ENCODE peak calls at places on chromosomes 16 and 17, in ten cellular contexts. S is lung, L is endothelial cell, W is cardiac muscle cell, P is WERI-Rb-1, U is neural progenitor cell, D is choroid plexus epithelial cell, Q is lower leg skin, Y is GM12864, G is MCF 10A. X is an unnamed sample.

GRCh38 chr16:880471-881171 is 80.1 kb upstream of the GNG13 start:
- DNase-seq in D (no peak), Y (no peak), S (no peak), Q (no peak), L (no peak), W (no peak), P (no peak), G (no peak), U (no peak), X (no peak)

GRCh38 chr16:17273142-17273561 is 197.6 kb downstream of the XYLT1 start:
- DNase-seq in G (peak), Y (no peak), Q (no peak), U (no peak), W (peak), D (peak), P (no peak), L (no peak), S (no peak), X (peak)

GRCh38 chr16:1102921-1103648 is 7.0 kb upstream of the C1QTNF8 start:
- DNase-seq in U (peak), S (peak), G (peak), D (peak), W (peak), Y (no peak), P (peak), Q (peak), L (peak), X (no peak)

GRCh38 chr17:48131216-48131824 is 23.8 kb downstream of the SNX11 start:
- DNase-seq in L (peak), P (peak), D (peak), S (peak), G (peak), U (peak), Q (peak), W (peak), Y (peak), X (peak)

GRCh38 chr16:88558457-88559442 is 11.5 kb upstream of the ZC3H18 start:
- DNase-seq in Q (no peak), D (peak), S (peak), P (peak), Y (no peak), L (peak), W (peak), G (peak), U (peak), X (peak)

GRCh38 chr16:86651823-86652222 is 73.5 kb downstream of the FOXL1 start:
- DNase-seq in L (no peak), U (no peak), S (no peak), D (peak), G (no peak), Y (no peak), Q (no peak), W (no peak), P (no peak), X (no peak)

GRCh38 chr16:881219-882097 is 80.9 kb upstream of the GNG13 start:
- DNase-seq in L (no peak), Y (no peak), D (no peak), U (no peak), P (no peak), W (no peak), G (no peak), S (no peak), Q (no peak), X (no peak)

GRCh38 chr17:67223924-67224323 is 21.1 kb downstream of the HELZ start:
- DNase-seq in U (no peak), W (no peak), L (no peak), Q (no peak), D (no peak), G (no peak), Y (no peak), P (peak), S (no peak), X (no peak)

GRCh38 chr17:17213775-17214174 is 7.6 kb upstream of the PLD6 start:
- DNase-seq in L (no peak), Y (no peak), U (no peak), Q (no peak), D (no peak), S (no peak), P (no peak), G (no peak), W (no peak), X (no peak)

GRCh38 chr16:12083625-12084024 is 107.1 kb downstream of the SNX29 start:
- DNase-seq in P (no peak), S (no peak), Y (no peak), U (no peak), L (no peak), W (no peak), Q (no peak), G (no peak), D (no peak), X (no peak)

GRCh38 chr16:58850019-58850626 is 116.0 kb upstream of the GOT2 start:
- DNase-seq in W (no peak), G (no peak), D (no peak), S (no peak), U (no peak), P (no peak), L (no peak), Y (no peak), Q (no peak), X (no peak)

GRCh38 chr16:65120811-65121721 is 797 bp downstream of the CDH11 start:
- DNase-seq in S (no peak), Q (no peak), L (peak), D (peak), Y (no peak), P (peak), U (peak), G (no peak), W (peak), X (no peak)

GRCh38 chr16:84175351-84176081 is 11.3 kb downstream of the TAF1C start:
- DNase-seq in P (no peak), D (peak), S (peak), U (peak), W (no peak), Y (peak), G (peak), Q (peak), L (peak), X (no peak)

GRCh38 chr17:57006040-57006439 is 28.1 kb downstream of the SCPEP1 start:
- DNase-seq in Y (no peak), D (no peak), U (no peak), Q (no peak), L (no peak), W (no peak), G (no peak), S (no peak), P (no peak), X (no peak)

GRCh38 chr16:67179421-67180080 is 4.2 kb downstream of the MATCAP1 start:
- DNase-seq in P (no peak), G (no peak), Q (no peak), S (no peak), L (no peak), U (no peak), D (no peak), W (no peak), Y (no peak), X (no peak)

GRCh38 chr16:8585942-8586341 is 4.4 kb downstream of the TMEM114 start:
- DNase-seq in Q (no peak), D (no peak), Y (no peak), U (no peak), P (no peak), S (no peak), W (no peak), L (no peak), G (no peak), X (no peak)

GRCh38 chr16:80507538-80507937 is 33.3 kb upstream of the DYNLRB2 start:
- DNase-seq in W (no peak), Q (peak), Y (no peak), D (no peak), S (no peak), G (no peak), U (no peak), P (no peak), L (no peak), X (no peak)

GRCh38 chr17:44775136-44775837 is 16.5 kb downstream of the ADAM11 start:
- DNase-seq in D (peak), L (peak), P (peak), W (peak), S (peak), Q (peak), Y (peak), G (peak), U (peak), X (peak)

GRCh38 chr17:55426851-55427586 is 5.4 kb upstream of the MMD start:
- DNase-seq in Y (no peak), G (peak), Q (no peak), S (no peak), U (no peak), W (peak), P (no peak), D (peak), L (no peak), X (no peak)

GRCh38 chr17:29257756-29258155 is 11.1 kb downstream of the CRYBA1 start:
- DNase-seq in G (peak), D (peak), W (peak), Q (no peak), L (no peak), S (no peak), P (no peak), Y (no peak), U (no peak), X (no peak)

GRCh38 chr17:183021-183420 is 1.6 kb upstream of the DOC2B start:
- DNase-seq in P (no peak), W (no peak), D (no peak), U (no peak), L (no peak), Q (no peak), S (no peak), Y (no peak), G (no peak), X (no peak)

DNA sequence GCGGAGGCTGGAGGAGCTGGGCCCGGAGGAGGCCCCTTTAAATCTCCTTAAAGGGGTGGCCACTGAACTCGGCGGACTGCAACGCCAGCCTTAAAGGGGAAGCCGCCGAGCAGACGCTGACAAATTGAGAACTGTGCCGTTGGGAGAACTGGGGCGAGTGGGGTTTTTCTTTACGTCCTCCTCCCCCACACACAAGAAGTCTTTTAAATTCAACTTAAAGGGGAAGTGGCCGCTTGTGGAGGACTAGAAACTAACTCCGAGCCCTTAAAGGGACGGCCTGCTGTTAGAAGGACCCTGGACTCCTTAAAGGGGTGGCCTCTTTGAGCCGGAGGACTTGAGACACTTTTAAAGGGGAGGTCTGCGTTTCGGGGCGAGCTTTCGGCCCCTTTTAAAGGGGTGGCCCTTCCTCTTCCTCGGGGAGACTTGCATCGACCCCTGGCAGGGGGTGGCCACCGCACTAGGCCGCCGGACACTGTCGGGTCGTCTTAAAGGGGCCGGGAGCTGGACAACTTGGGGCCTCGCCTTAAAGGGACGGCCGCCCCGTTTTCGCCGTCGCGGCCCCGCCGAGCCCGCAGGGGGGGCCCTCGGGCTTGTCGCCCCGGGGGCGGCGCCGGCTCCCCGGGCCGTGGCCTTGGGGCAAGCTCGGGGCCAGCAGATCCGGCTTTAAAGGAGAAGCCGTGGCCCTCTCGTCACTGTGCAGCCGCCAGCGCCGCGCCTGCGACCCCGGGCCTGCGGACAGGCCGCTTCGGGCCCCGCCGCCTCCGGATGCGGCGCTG is 688 bp downstream of the FBRS start:
- DNase-seq in W (peak), P (no peak), U (peak), L (peak), D (peak), Q (peak), Y (peak), G (peak), S (peak), X (peak)
- TF ChIP-seq CTCF in W (peak), P (no peak), U (peak), L (no peak), D (no peak), Q (no peak), Y (peak), G (no peak), S (peak), X (no peak)

DNA sequence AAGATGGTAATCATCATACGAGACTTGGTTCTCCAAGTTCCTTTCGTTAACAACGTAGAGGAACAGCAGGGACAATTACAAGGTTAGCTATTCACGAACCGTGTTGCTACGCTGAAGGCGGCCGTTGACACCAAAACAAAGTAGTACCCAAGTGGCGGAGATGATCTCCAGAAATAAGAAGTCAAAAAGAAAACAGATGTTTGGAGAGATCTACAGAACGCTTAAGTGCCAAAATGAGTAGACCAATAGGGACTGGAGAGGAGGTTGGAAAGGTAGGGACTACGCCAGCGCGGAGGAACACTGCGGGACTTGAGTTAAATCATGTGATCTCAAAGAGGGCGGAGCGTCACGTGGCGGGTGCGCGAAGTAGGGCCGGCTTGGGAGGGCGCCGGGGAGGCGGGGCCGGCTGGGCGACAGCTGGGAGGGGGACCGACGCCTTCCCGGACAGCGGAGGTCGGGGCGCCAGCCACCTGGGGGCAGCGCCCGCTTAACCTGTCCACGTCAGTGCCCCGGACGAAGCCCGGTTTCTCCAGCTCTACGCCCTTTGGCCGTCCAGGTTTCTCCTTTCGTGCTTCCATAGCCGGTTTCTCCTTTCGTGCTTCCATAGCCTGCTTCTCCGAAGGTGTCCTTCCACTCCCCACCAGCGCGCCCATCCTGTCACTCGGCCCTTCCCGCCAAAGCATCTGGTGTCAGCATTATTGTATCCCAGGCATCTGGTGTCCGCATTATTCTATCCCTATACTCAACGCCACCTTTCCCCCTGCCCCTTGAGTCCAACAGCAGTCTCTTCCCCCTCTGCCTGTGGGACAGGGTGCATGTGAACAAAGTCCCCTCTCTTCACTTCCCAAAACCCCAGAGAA is 698 bp upstream of the GABARAP start:
- DNase-seq in Q (peak), L (peak), D (peak), Y (peak), U (peak), S (peak), W (peak), G (peak), P (peak), X (peak)
- TF ChIP-seq CTCF in Q (peak), L (no peak), D (no peak), Y (no peak), U (peak), S (peak), W (no peak), G (no peak), P (peak), X (no peak)

GRCh38 chr17:8120520-8121443 is 2.5 kb upstream of the ALOXE3 start:
- DNase-seq in U (peak), S (peak), W (peak), P (peak), G (peak), L (peak), D (peak), Q (peak), Y (peak), X (no peak)
- TF ChIP-seq CTCF in U (peak), S (no peak), W (peak), P (peak), G (peak), L (no peak), D (peak), Q (no peak), Y (peak), X (peak)

GRCh38 chr16:15993128-15993527 is 43.7 kb downstream of the ABCC1 start:
- DNase-seq in U (no peak), G (no peak), P (no peak), S (no peak), Y (no peak), D (no peak), L (no peak), Q (no peak), W (no peak), X (no peak)

GRCh38 chr16:15993946-15994665 is 44.7 kb downstream of the ABCC1 start:
- DNase-seq in L (no peak), P (no peak), Y (no peak), D (peak), Q (no peak), S (no peak), G (peak), W (peak), U (no peak), X (peak)

GRCh38 chr16:15996432-15997109 is 47.2 kb downstream of the ABCC1 start:
- DNase-seq in Q (no peak), L (no peak), U (no peak), P (no peak), S (peak), G (peak), W (peak), D (peak), Y (no peak), X (peak)

GRCh38 chr16:15990902-15991301 is 41.5 kb downstream of the ABCC1 start:
- DNase-seq in U (no peak), W (no peak), P (peak), G (no peak), Q (no peak), Y (no peak), S (no peak), L (no peak), D (no peak), X (no peak)

DNA sequence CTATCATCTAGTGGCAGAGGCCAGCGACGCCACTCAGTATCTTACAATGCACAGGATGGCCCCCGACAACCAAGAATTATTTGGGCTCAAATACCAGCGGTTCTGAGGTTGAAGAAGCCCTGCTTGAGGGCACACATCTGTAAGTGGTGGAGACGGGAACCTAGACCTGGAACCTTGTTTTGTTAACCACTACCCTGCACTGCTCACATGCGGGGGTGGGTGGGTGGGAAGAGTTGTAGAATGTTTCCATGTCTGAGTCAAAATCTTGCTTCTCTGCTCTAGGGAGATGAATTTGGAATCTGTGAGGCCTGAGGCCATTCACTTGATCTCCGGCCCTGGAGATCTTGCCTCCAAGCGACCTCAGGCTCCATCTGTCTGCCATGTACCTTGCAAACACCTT is 44.1 kb downstream of the ABCC1 start:
- DNase-seq in W (no peak), L (no peak), D (no peak), Y (no peak), U (no peak), G (no peak), P (no peak), Q (no peak), S (no peak), X (no peak)
- TF ChIP-seq CTCF in W (no peak), L (no peak), D (no peak), Y (no peak), U (no peak), G (no peak), P (no peak), Q (no peak), S (no peak), X (no peak)

DNA sequence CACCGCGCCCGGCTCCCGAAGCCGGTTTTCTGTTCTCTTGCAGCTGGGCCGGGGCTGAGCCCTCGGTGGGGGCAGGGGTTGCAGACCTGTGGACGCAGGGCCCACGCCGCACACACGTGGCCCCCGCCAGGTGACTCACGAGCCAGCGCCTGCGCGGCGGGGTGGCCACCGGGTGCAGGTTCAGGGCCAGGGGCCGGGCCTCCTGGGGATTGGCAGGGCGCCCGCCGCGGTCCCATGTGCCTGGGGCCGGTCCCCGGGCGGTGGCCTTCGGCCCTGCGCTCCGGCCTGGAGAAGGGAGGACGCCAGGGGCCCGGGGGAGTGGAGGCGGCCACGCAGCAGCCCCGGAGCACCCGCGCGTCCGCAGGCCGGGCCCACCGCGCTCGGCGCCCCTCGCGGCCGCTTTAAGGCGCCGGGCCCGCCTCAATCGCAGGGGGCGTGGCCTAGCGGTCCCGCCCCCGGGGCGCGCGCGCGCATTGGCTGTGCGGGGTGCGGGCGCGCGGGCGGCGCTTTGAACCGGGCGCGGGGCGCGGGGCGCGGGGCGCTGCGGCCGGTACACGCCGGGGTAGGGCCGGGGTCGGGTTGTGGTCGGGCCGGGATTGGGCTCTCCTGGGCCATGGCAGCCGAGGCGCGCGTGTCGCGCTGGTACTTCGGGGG is at the start of gene SLC25A10:
- DNase-seq in L (peak), W (peak), Y (peak), P (peak), Q (no peak), S (peak), G (peak), D (peak), U (peak), X (no peak)
- TF ChIP-seq CTCF in L (no peak), W (no peak), Y (no peak), P (no peak), Q (peak), S (no peak), G (no peak), D (no peak), U (peak), X (no peak)

X was measured in astrocyte of the cerebellum.